ENCODE peak calls at places on chromosomes 16 and 17, in seven cellular contexts. Y is CD4-positive, alpha-beta T cell; G is GM23338; P is epithelial cell of esophagus; U is left ventricle myocardium inferior; B is fibroblast of mammary gland; A is CD8-positive, alpha-beta T cell. R is an unnamed sample.

GRCh38 chr16:54291107-54291980 is 4.8 kb upstream of the IRX3 start:
- DNase-seq in A (no peak), U (no peak), G (peak; percentile 49), P (no peak), B (no peak), Y (no peak), R (no peak)

GRCh38 chr17:39848600-39848999 is 15.5 kb downstream of the IKZF3 start:
- DNase-seq in B (no peak), G (no peak), P (no peak), A (peak; percentile 46), U (no peak), Y (no peak), R (no peak)

GRCh38 chr16:89864421-89864820 is 9.0 kb upstream of the TCF25 start:
- DNase-seq in U (no peak), B (no peak), Y (no peak), A (no peak), G (no peak), P (peak; percentile 38), R (no peak)

GRCh38 chr16:56637814-56638750 is at the start of gene MT1A:
- DNase-seq in P (no peak), U (peak; percentile 83), Y (no peak), G (peak; percentile 79), B (peak; percentile 65), A (no peak), R (no peak)

GRCh38 chr17:83181991-83182619 is 102.7 kb downstream of the METRNL start:
- DNase-seq in Y (no peak), A (no peak), U (no peak), P (no peak), G (no peak), B (no peak), R (no peak)

GRCh38 chr17:82272495-82273326 is 789 bp downstream of the CSNK1D start:
- DNase-seq in P (no peak), A (peak; percentile 46), G (peak; percentile 48), Y (peak; percentile 26), B (no peak), U (peak; percentile 56), R (no peak)

GRCh38 chr17:18184143-18185007 is 747 bp downstream of the ALKBH5 start:
- DNase-seq in G (peak; percentile 70), U (peak; percentile 45), P (peak; percentile 41), A (peak; percentile 89), Y (peak; percentile 63), B (peak; percentile 52), R (no peak)

GRCh38 chr16:84599528-84600202 is 18.2 kb downstream of the COTL1 start:
- DNase-seq in G (peak; percentile 93), B (peak; percentile 83), Y (no peak), P (peak; percentile 20), A (peak; percentile 61), U (peak; percentile 63), R (no peak)

DNA sequence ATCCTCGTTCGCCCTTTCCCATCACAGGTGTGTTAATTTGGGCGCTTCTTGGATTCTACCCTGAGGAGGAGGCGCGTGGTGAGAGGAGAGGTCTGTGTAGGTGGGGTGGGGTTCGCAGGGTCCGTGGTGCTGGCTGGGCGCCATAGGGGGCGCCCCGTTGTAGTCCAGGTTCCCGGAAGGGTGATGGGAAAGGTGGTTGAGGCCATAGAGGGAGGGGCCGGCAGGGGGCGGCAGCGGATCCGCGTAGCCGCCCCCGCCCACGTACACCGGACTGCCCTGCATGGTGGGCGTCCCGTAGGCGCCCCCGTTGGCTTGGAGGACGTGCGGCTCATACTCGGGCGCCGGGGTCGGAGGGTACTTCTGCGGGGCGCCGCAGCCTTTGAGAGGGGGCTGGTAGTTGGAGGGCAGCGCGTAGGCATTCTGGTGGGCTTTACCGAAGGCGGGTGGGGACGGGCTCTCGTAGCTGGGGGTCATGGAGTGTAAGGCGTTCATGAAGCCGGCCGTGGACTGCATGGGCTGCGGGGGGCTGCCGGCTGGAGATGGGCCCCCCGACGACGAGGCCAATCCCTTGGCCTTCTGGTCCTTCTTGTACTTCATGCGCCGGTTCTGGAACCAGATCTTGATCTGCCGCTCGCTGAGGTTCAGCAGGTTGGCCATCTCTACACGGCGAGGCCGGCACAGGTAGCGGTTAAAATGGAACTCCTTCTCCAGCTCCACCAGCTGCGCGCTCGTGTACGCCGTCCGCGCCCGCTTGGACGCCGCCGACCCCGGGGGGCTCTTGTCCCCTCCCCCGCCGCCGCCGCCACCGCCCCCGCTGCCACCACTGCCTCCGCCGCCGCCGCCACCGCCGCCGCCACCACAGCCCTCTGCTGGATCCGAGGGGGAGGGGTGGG is 5.7 kb upstream of the HOXB2 start:
- DNase-seq in B (no peak), Y (no peak), A (no peak), U (no peak), G (peak; percentile 64), P (no peak), R (no peak)
- TF ChIP-seq CTCF in B (no peak), Y (no peak), A (no peak), U (no peak), G (peak; percentile 55), P (peak; percentile 8), R (no peak)

GRCh38 chr17:63834431-63835166 is 7.1 kb upstream of the FTSJ3 start:
- DNase-seq in U (no peak), Y (peak; percentile 55), P (peak; percentile 83), A (peak; percentile 54), B (peak; percentile 87), G (peak; percentile 90), R (no peak)

GRCh38 chr17:63833741-63834373 is 6.4 kb upstream of the FTSJ3 start:
- DNase-seq in Y (no peak), P (no peak), G (no peak), A (no peak), B (no peak), U (no peak), R (no peak)

GRCh38 chr17:63836811-63837210 is 5.7 kb downstream of the SMARCD2 start:
- DNase-seq in U (no peak), A (no peak), G (no peak), B (no peak), Y (no peak), P (no peak), R (no peak)

GRCh38 chr17:63833026-63833740 is 5.7 kb upstream of the FTSJ3 start:
- DNase-seq in A (no peak), B (no peak), U (no peak), P (no peak), G (no peak), Y (no peak), R (no peak)

GRCh38 chr17:63835167-63835720 is 7.2 kb downstream of the SMARCD2 start:
- DNase-seq in P (no peak), Y (no peak), B (no peak), A (no peak), G (no peak), U (no peak), R (no peak)
- TF ChIP-seq CTCF in P (no peak), Y (peak; percentile 19), B (no peak), A (no peak), G (no peak), U (no peak), R (no peak)

GRCh38 chr16:16908058-16908457 is 529.1 kb downstream of the NPIPA7 start:
- DNase-seq in G (no peak), Y (no peak), B (no peak), U (no peak), P (no peak), A (no peak), R (no peak)
- TF ChIP-seq CTCF in G (no peak), Y (no peak), B (no peak), U (no peak), P (no peak), A (no peak), R (no peak)

GRCh38 chr17:27593232-27593856 is 37.6 kb upstream of the LGALS9 start:
- DNase-seq in P (no peak), U (no peak), Y (no peak), B (no peak), A (no peak), G (no peak), R (no peak)
- TF ChIP-seq CTCF in P (no peak), U (no peak), Y (no peak), B (no peak), A (no peak), G (no peak), R (no peak)

DNA sequence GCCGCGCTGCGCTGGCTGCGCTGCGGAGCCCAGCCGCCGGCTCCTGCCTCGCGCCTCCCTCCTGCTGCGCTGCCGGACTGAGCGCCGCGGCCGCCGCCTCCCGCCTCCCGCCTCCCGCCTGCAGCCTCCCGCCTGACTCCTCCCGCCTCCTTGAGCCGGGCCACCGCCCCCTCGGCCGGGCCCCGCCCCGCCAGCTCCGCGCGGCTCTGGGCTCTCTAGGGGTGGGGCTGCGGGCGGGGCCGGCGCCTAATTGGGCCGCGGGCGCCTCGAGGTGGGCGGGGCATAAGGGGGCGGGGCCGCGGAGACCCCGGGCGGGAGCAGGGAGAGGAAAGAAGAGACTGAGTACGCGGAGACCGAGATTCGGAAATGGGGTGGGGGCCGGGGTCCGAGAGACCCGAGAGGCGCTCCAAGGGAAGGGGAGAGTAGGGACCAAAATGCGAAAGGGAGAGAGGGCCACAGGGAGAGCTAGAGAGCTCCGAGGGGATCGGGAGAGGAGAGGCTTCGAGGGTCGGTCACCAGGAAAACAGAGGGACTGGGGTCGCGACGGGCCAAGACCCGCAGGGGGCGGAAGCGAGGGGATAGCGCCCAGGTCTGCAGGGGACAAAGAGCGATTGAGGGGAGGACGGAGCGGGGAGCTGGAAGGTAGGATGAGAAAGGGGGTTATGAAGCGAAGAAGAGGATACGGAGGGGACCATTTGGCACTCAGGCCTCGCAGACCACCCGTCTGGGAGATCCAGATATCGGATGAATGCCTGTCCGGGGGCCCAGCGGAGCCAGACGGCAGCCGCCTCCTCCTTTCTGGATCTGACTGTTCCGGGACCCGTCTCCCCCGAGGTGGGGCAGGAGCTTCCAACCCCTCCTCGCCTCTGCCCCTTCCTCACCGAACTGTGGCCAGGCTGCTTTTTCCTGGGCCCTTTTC is at the start of gene C1QL1:
- DNase-seq in Y (peak; percentile 85), G (peak; percentile 96), P (peak; percentile 92), U (peak; percentile 94), B (peak; percentile 74), A (peak; percentile 81), R (peak; percentile 60)
- TF ChIP-seq CTCF in Y (peak; percentile 28), G (peak; percentile 66), P (no peak), U (no peak), B (no peak), A (no peak), R (peak; percentile 8)